ENCODE peak calls at places on chromosome 5, in six cellular contexts. T is Right ventricle myocardium inferior, M is Panc1, F is psoas muscle, D is upper lobe of right lung, H is left cardiac atrium. V is an unnamed sample.

GRCh38 chr5:43044181-43044914 is 4.2 kb upstream of the ANXA2R start:
- ATAC-seq in T (no peak), M (no peak), F (no peak), D (no peak), H (no peak), V (no peak)

GRCh38 chr5:61687371-61687770 is 355.3 kb downstream of the ZSWIM6 start:
- ATAC-seq in T (no peak), M (no peak), F (no peak), D (no peak), H (no peak), V (no peak)

GRCh38 chr5:76874088-76874581 is 24.3 kb downstream of the S100Z start:
- ATAC-seq in T (no peak), M (no peak), F (no peak), D (no peak), H (no peak), V (peak; percentile 23)

GRCh38 chr5:42745426-42745825 is 11.2 kb upstream of the CCDC152 start:
- ATAC-seq in T (no peak), M (no peak), F (no peak), D (peak; percentile 39), H (no peak), V (no peak)

GRCh38 chr5:155728146-155728856 is 598.7 kb upstream of the SGCD start:
- ATAC-seq in T (peak; percentile 69), M (no peak), F (peak; percentile 60), D (peak; percentile 78), H (peak; percentile 72), V (peak; percentile 73)

GRCh38 chr5:126391386-126391785 is 31.8 kb upstream of the GRAMD2B start:
- ATAC-seq in T (no peak), M (no peak), F (no peak), D (no peak), H (no peak), V (no peak)

GRCh38 chr5:87002485-87002884 is 265.2 kb upstream of the RASA1 start:
- ATAC-seq in T (no peak), M (no peak), F (no peak), D (peak; percentile 94), H (no peak), V (no peak)

GRCh38 chr5:16048132-16048531 is 131.5 kb downstream of the MARCHF11 start:
- ATAC-seq in T (peak; percentile 70), M (no peak), F (no peak), D (no peak), H (peak; percentile 53), V (no peak)

GRCh38 chr5:134569758-134570364 is 44.4 kb downstream of the JADE2 start:
- ATAC-seq in T (no peak), M (peak; percentile 7), F (peak; percentile 59), D (no peak), H (peak; percentile 4), V (no peak)

GRCh38 chr5:77356740-77357139 is 135.4 kb downstream of the WDR41 start:
- ATAC-seq in T (no peak), M (no peak), F (no peak), D (no peak), H (no peak), V (peak; percentile 70)

GRCh38 chr5:73299017-73299630 is 126.1 kb downstream of the TMEM174 start:
- ATAC-seq in T (no peak), M (peak; percentile 91), F (peak; percentile 78), D (no peak), H (no peak), V (peak; percentile 45)

GRCh38 chr5:141680751-141681201 is 1.3 kb downstream of the ARAP3 start:
- ATAC-seq in T (peak; percentile 23), M (peak; percentile 42), F (peak; percentile 54), D (peak; percentile 33), H (peak; percentile 25), V (peak; percentile 38)

GRCh38 chr5:82312373-82312856 is 34.3 kb upstream of the RPS23 start:
- ATAC-seq in T (peak; percentile 86), M (peak; percentile 85), F (peak; percentile 94), D (peak; percentile 82), H (peak; percentile 85), V (no peak)